ENCODE peak calls at places on chromosomes 6 and 20, in four cellular contexts. M, T, C and E are unnamed samples.
A peak's percentile ranks its signal among the peaks of the same experiment; 100 is the strongest.

GRCh38 chr20:17570347-17571152 is 675 bp downstream of the DSTN start:
- DNase-seq in C (no peak), M (peak; percentile 49), T (no peak), E (no peak)

GRCh38 chr6:71468841-71469750 is 180.5 kb downstream of the OGFRL1 start:
- DNase-seq in C (no peak), T (no peak), M (peak; percentile 67), E (peak; percentile 50)

GRCh38 chr6:97963148-97963680 is 680.2 kb upstream of the MMS22L start:
- DNase-seq in M (no peak), C (no peak), T (no peak), E (no peak)

GRCh38 chr6:7240351-7240750 is 72.6 kb downstream of the SSR1 start:
- DNase-seq in T (no peak), C (no peak), M (no peak), E (no peak)

GRCh38 chr6:168294901-168295300 is 24.7 kb downstream of the DACT2 start:
- DNase-seq in M (no peak), C (no peak), T (no peak), E (no peak)

GRCh38 chr20:51712501-51713212 is 55.5 kb downstream of the ATP9A start:
- DNase-seq in C (no peak), T (peak; percentile 72), M (peak; percentile 51), E (no peak)

GRCh38 chr6:14897836-14898235 is 348.0 kb upstream of the JARID2 start:
- DNase-seq in T (no peak), M (no peak), C (no peak), E (no peak)

GRCh38 chr20:1664911-1665310 is 7.3 kb upstream of the SIRPG start:
- DNase-seq in M (no peak), T (no peak), C (no peak), E (no peak)

GRCh38 chr6:144415835-144416237 is 130.7 kb downstream of the UTRN start:
- DNase-seq in T (no peak), C (no peak), M (peak; percentile 71), E (no peak)

GRCh38 chr6:65642776-65643175 is 64.2 kb downstream of the EYS start:
- DNase-seq in C (no peak), M (no peak), T (no peak), E (no peak)

GRCh38 chr6:99868074-99868702 is 125.8 kb downstream of the MCHR2 start:
- DNase-seq in M (peak; percentile 39), T (peak; percentile 73), C (no peak), E (peak; percentile 40)

GRCh38 chr6:136499370-136499769 is 50.9 kb downstream of the MAP7 start:
- DNase-seq in T (no peak), C (no peak), M (no peak), E (no peak)

GRCh38 chr6:19209202-19209601 is 628.0 kb upstream of the ID4 start:
- DNase-seq in C (no peak), T (no peak), M (peak; percentile 68), E (no peak)

GRCh38 chr6:33781105-33781975 is 7.6 kb downstream of the LEMD2 start:
- DNase-seq in T (no peak), C (no peak), M (peak; percentile 87), E (no peak)

GRCh38 chr6:50966986-50967385 is 148.3 kb downstream of the TFAP2B start:
- DNase-seq in C (no peak), M (no peak), T (no peak), E (no peak)

GRCh38 chr20:9348746-9349145 is 165.6 kb upstream of the LAMP5 start:
- DNase-seq in C (no peak), T (no peak), M (no peak), E (no peak)

GRCh38 chr6:45933855-45934254 is 81.8 kb downstream of the CLIC5 start:
- DNase-seq in M (no peak), C (no peak), T (no peak), E (no peak)

GRCh38 chr6:170111141-170111664 is 179.7 kb downstream of the DLL1 start:
- DNase-seq in C (no peak), T (peak; percentile 19), M (no peak), E (no peak)

GRCh38 chr6:90820436-90820835 is 233.6 kb upstream of the MAP3K7 start:
- DNase-seq in C (no peak), T (no peak), M (no peak), E (no peak)

GRCh38 chr6:41568585-41569384 is 22.6 kb downstream of the FOXP4 start:
- DNase-seq in M (no peak), C (no peak), T (no peak), E (no peak)

GRCh38 chr6:146813554-146813953 is 214.8 kb downstream of the ADGB start:
- DNase-seq in M (peak; percentile 80), T (no peak), C (no peak), E (no peak)

GRCh38 chr6:151765444-151765886 is 42.0 kb upstream of the ESR1 start:
- DNase-seq in M (peak; percentile 79), C (no peak), T (no peak), E (peak; percentile 72)

GRCh38 chr20:36526521-36527011 is 14.8 kb upstream of the MYL9 start:
- DNase-seq in T (no peak), C (no peak), M (no peak), E (no peak)
- TF ChIP-seq CTCF in T (no peak), C (no peak), M (no peak), E (no peak)

GRCh38 chr6:43724914-43725642 is 37.5 kb upstream of the MRPS18A start:
- DNase-seq in C (no peak), T (peak; percentile 88), M (peak; percentile 82), E (peak; percentile 75)

GRCh38 chr6:43722920-43723565 is 35.5 kb upstream of the MRPS18A start:
- DNase-seq in T (no peak), C (no peak), M (no peak), E (no peak)

GRCh38 chr6:43725643-43726580 is 38.3 kb upstream of the MRPS18A start:
- DNase-seq in T (no peak), C (no peak), M (no peak), E (no peak)

GRCh38 chr6:43724354-43724753 is 36.8 kb upstream of the MRPS18A start:
- DNase-seq in T (no peak), M (no peak), C (no peak), E (no peak)

DNA sequence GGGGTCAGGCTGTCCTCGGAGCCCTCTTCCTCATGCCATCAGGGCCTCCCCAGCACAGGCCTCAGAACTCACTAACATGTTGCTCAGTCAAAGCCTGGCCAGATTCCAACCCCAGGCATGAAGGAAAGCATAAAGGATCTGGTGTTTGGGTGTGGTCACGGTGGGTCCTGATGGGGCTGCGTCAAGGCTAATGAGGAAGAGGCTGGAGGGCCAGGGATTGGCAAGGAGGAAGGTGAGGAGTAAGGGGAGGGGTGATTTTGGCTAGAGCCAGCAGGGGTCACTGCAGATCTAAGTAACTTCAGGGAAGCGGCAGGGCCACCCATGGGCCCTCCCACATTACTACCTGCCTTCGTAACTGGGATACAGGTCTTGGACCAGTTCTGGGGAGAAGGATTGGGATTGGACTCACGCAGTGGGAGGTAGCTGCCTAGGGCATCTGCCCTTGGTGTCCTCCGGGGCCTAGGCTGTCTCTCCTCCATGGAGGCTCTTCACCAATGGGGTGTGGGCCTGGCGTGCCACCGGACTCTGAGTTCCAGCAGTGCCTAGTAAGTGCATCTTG is 36.2 kb upstream of the MRPS18A start:
- DNase-seq in C (no peak), M (peak; percentile 74), T (peak; percentile 80), E (peak; percentile 21)
- TF ChIP-seq CTCF in C (no peak), M (peak; percentile 83), T (peak; percentile 65), E (peak; percentile 67)

DNA sequence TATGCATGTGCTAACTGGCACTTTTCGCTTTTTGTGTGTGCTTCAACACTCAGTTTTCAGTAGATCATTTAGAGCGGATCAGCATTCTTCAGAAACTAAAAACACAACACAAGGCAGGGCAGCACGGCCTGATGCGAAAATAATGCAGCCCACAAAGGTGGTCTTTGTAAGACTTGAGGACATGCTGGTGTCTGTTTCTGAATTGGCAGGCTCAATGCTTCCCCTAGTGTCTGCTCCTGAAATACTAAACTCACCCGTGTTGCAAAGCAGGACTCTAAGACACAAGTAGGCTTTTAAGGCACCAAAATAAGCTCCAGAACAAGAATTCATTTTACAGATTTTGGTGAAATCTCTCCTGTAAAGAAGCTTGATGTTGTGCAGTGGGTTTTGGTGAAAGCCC is 676.5 kb downstream of the TENT5A start:
- DNase-seq in T (no peak), C (no peak), M (no peak), E (no peak)
- TF ChIP-seq CTCF in T (peak; percentile 17), C (peak; percentile 6), M (no peak), E (peak; percentile 63)

GRCh38 chr6:74280130-74280692 is 584.2 kb downstream of the CD109 start:
- DNase-seq in C (no peak), T (no peak), M (no peak), E (no peak)
- TF ChIP-seq CTCF in C (no peak), T (no peak), M (no peak), E (peak; percentile 41)

GRCh38 chr6:27694547-27694874 is 217.7 kb downstream of the OR2B2 start:
- DNase-seq in C (no peak), M (no peak), T (no peak), E (no peak)
- TF ChIP-seq CTCF in C (no peak), M (no peak), T (no peak), E (no peak)

GRCh38 chr6:108116424-108116780 is 41.9 kb upstream of the OSTM1 start:
- DNase-seq in M (no peak), T (no peak), C (no peak), E (no peak)

GRCh38 chr6:108116781-108117426 is 42.4 kb upstream of the OSTM1 start:
- DNase-seq in T (no peak), C (no peak), M (no peak), E (no peak)

GRCh38 chr6:108113557-108114519 is 39.3 kb upstream of the OSTM1 start:
- DNase-seq in T (no peak), M (peak; percentile 59), C (no peak), E (no peak)

GRCh38 chr6:108114861-108115597 is 40.5 kb upstream of the OSTM1 start:
- DNase-seq in T (peak; percentile 80), C (no peak), M (no peak), E (no peak)

GRCh38 chr6:108115598-108116058 is 41.1 kb upstream of the OSTM1 start:
- DNase-seq in T (peak; percentile 69), M (peak; percentile 52), C (no peak), E (no peak)
- TF ChIP-seq CTCF in T (no peak), M (peak; percentile 71), C (no peak), E (peak; percentile 55)

GRCh38 chr20:57694481-57694880 is 15.3 kb downstream of the PMEPA1 start:
- DNase-seq in C (no peak), M (peak; percentile 57), T (no peak), E (no peak)

GRCh38 chr20:57693670-57694329 is 16.0 kb downstream of the PMEPA1 start:
- DNase-seq in T (no peak), M (no peak), C (no peak), E (no peak)

GRCh38 chr20:57692393-57692792 is 17.4 kb downstream of the PMEPA1 start:
- DNase-seq in C (no peak), M (no peak), T (no peak), E (no peak)

GRCh38 chr20:57695012-57695411 is 14.8 kb downstream of the PMEPA1 start:
- DNase-seq in C (no peak), T (peak; percentile 88), M (peak; percentile 97), E (no peak)

GRCh38 chr20:57693002-57693582 is 16.7 kb downstream of the PMEPA1 start:
- DNase-seq in T (peak; percentile 91), M (peak; percentile 100), C (no peak), E (no peak)
- TF ChIP-seq CTCF in T (no peak), M (peak; percentile 77), C (no peak), E (peak; percentile 15)